ENCODE peak calls at places on chromosomes 2 and 18, in ten cellular contexts. Y, V, A, H, N, U, C, D, M and P are unnamed samples.

GRCh38 chr2:210662557-210662956 is 106.2 kb downstream of the CPS1 start:
- DNase-seq in C (no peak), A (no peak), N (no peak), H (peak; percentile 50), U (no peak), M (no peak), Y (no peak), D (no peak), V (no peak), P (no peak)

GRCh38 chr2:216619411-216620393 is 13.5 kb upstream of the IGFBP2 start:
- DNase-seq in U (no peak), Y (no peak), H (peak; percentile 62), N (no peak), V (no peak), C (no peak), D (no peak), A (no peak), M (no peak), P (no peak)

GRCh38 chr2:70241338-70241737 is 7.1 kb downstream of the TIA1 start:
- DNase-seq in H (no peak), U (no peak), D (no peak), M (no peak), Y (no peak), A (no peak), C (no peak), N (no peak), V (no peak), P (no peak)

GRCh38 chr2:188367164-188367563 is 75.5 kb downstream of the GULP1 start:
- DNase-seq in N (no peak), D (no peak), H (no peak), M (no peak), C (no peak), U (no peak), V (no peak), Y (no peak), A (no peak), P (no peak)

GRCh38 chr2:157246212-157247067 is 11.1 kb upstream of the GALNT5 start:
- DNase-seq in A (no peak), C (no peak), N (peak; percentile 58), D (no peak), M (no peak), U (no peak), H (no peak), V (no peak), Y (no peak), P (no peak)

GRCh38 chr2:196291873-196292800 is 120.8 kb upstream of the STK17B start:
- DNase-seq in V (no peak), N (peak; percentile 75), U (peak; percentile 26), H (peak; percentile 12), C (no peak), Y (no peak), D (no peak), A (no peak), M (no peak), P (peak; percentile 71)

GRCh38 chr2:46003912-46004473 is 293.2 kb upstream of the EPAS1 start:
- DNase-seq in C (no peak), H (no peak), U (no peak), Y (no peak), A (no peak), M (no peak), N (no peak), V (no peak), D (no peak), P (no peak)

GRCh38 chr2:147937744-147938349 is 82.7 kb downstream of the ORC4 start:
- DNase-seq in Y (no peak), H (peak; percentile 40), M (peak; percentile 17), U (no peak), V (no peak), N (peak; percentile 7), C (no peak), A (no peak), D (no peak), P (no peak)

GRCh38 chr18:55069497-55069896 is 110.2 kb upstream of the CCDC68 start:
- DNase-seq in A (no peak), N (no peak), V (no peak), M (no peak), C (no peak), Y (no peak), U (no peak), D (no peak), H (no peak), P (no peak)

GRCh38 chr2:201363857-201364560 is 6.9 kb upstream of the FLACC1 start:
- DNase-seq in A (no peak), N (peak; percentile 24), H (peak; percentile 64), V (no peak), D (no peak), M (peak; percentile 18), U (peak; percentile 16), Y (no peak), C (no peak), P (peak; percentile 12)

GRCh38 chr2:70084973-70085710 is 2.1 kb upstream of the PCBP1 start:
- DNase-seq in D (peak; percentile 61), N (peak; percentile 65), H (no peak), M (peak; percentile 66), A (peak; percentile 78), U (peak; percentile 38), Y (no peak), C (no peak), V (no peak), P (peak; percentile 90)

GRCh38 chr2:133822901-133823550 is 254.8 kb upstream of the NCKAP5 start:
- DNase-seq in M (no peak), V (no peak), U (no peak), Y (no peak), H (no peak), N (no peak), A (no peak), D (no peak), C (no peak), P (no peak)

GRCh38 chr2:26520065-26520464 is 42.1 kb upstream of the OTOF start:
- DNase-seq in V (no peak), Y (no peak), N (no peak), C (no peak), D (no peak), U (no peak), M (no peak), H (no peak), A (no peak), P (no peak)

GRCh38 chr2:120239488-120240287 is 13.0 kb upstream of the RALB start:
- DNase-seq in Y (no peak), M (no peak), A (no peak), H (peak; percentile 37), D (peak; percentile 36), N (no peak), V (no peak), U (peak; percentile 90), C (peak; percentile 79), P (peak; percentile 48)

GRCh38 chr2:27891820-27892105 is 1.2 kb downstream of the BABAM2 start:
- DNase-seq in Y (no peak), C (no peak), D (no peak), A (no peak), U (no peak), V (no peak), N (no peak), H (peak; percentile 16), M (no peak), P (no peak)

GRCh38 chr18:44765451-44765850 is 84.8 kb downstream of the SETBP1 start:
- DNase-seq in U (no peak), C (no peak), V (no peak), M (no peak), N (no peak), Y (no peak), A (no peak), D (no peak), H (no peak), P (no peak)

GRCh38 chr2:173760553-173760952 is 204.6 kb downstream of the SP3 start:
- DNase-seq in U (no peak), N (no peak), M (no peak), Y (no peak), H (no peak), C (no peak), D (no peak), A (no peak), V (no peak), P (peak; percentile 17)

GRCh38 chr18:77146249-77147080 is 13.9 kb upstream of the MBP start:
- DNase-seq in A (no peak), C (no peak), H (no peak), D (no peak), Y (no peak), N (no peak), U (no peak), V (no peak), M (no peak), P (no peak)

DNA sequence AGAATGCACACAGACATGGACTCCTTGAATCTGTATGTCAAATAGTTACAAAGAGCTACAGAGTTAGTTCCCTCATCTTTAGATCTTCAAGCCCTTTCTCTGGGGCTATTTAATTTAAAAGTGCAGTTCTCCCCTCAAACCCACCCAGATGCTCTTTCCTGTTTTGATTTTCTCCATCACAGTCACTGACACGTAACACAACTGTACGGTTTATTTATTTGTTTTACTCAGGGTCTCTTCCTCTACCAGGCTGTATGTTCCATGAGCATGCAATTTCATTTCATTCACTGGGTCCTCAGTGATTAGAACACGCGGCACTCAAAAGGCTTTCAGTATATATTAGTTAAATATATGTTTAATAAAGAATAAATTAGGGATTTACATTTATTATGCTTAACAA is 94.7 kb downstream of the DOCK10 start:
- DNase-seq in C (no peak), H (no peak), U (no peak), D (no peak), M (no peak), Y (no peak), V (no peak), A (no peak), N (no peak), P (no peak)
- H3K4me1 ChIP-seq in C (no peaks in the 10 kb centered on the region), H (no peaks in the 10 kb centered on the region), U (peaks cover 7% of the 10 kb centered on the region), D (peaks cover 6% of the 10 kb centered on the region), M (no peaks in the 10 kb centered on the region), Y (no peaks in the 10 kb centered on the region), V (no peaks in the 10 kb centered on the region), A (no peaks in the 10 kb centered on the region), N (no peaks in the 10 kb centered on the region), P (no peaks in the 10 kb centered on the region)

DNA sequence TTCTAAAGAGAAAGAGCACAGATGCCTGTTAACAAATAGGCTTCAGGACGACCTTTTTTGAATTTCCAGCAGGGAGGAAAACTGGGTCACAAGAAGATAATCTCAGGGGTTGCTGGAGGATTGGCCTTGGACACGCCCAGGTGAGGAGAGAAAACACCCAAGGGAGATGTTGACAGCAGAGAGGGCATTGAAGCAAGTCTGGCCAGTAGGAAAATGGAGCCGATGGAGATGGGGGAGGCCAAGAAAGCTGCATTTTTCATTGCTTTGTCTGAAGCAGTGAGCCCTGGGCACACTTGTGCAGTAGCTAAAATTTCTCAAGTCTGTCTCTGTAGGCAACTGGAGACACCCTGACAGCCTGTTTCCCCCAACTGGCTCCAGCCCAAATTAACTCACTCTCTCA is 165.4 kb downstream of the TGIF1 start:
- DNase-seq in N (no peak), D (no peak), U (no peak), C (no peak), H (no peak), V (no peak), M (peak; percentile 53), A (no peak), Y (no peak), P (no peak)
- TF ChIP-seq POLR2A in N (no peak), D (no peak), U (no peak), C (no peak), H (no peak), V (no peak), M (no peak), A (no peak), Y (no peak), P (no peak)

GRCh38 chr2:44212301-44212700 is 43.6 kb downstream of the PPM1B start:
- DNase-seq in D (no peak), H (no peak), V (no peak), C (no peak), N (no peak), Y (no peak), U (no peak), M (no peak), A (no peak), P (no peak)
- H3K4me1 ChIP-seq in D (peaks cover 12% of the 10 kb centered on the region), H (peaks cover 23% of the 10 kb centered on the region), V (no peaks in the 10 kb centered on the region), C (no peaks in the 10 kb centered on the region), N (no peaks in the 10 kb centered on the region), Y (no peaks in the 10 kb centered on the region), U (no peaks in the 10 kb centered on the region), M (no peaks in the 10 kb centered on the region), A (no peaks in the 10 kb centered on the region), P (no peaks in the 10 kb centered on the region)

GRCh38 chr2:219571311-219572236 is at the start of gene OBSL1:
- DNase-seq in Y (no peak), A (no peak), C (peak; percentile 63), D (peak; percentile 41), N (no peak), M (peak; percentile 85), H (peak; percentile 90), V (no peak), U (peak; percentile 96), P (peak; percentile 87)
- TF ChIP-seq POLR2A in Y (no peak), A (no peak), C (no peak), D (no peak), N (no peak), M (peak; percentile 68), H (no peak), V (no peak), U (peak; percentile 51), P (no peak)